ENCODE peak calls at places on chromosomes 11 and 22, in five cellular contexts. Y is GM12891; T is activated CD4-positive, alpha-beta T cell treated with anti-CD3 and anti-CD28 coated beads for 24 hours; H is M059J; G is GM23248. C is an unnamed sample.

GRCh38 chr11:111021131-111021530 is 224.4 kb upstream of the POU2AF2 start:
- DNase-seq in Y (no peak), T (no peak), H (no peak), G (no peak), C (no peak)

GRCh38 chr11:119480375-119481020 is 57.5 kb upstream of the THY1 start:
- DNase-seq in Y (no peak), T (no peak), H (no peak), G (no peak), C (no peak)

GRCh38 chr11:119100246-119100959 is 1.2 kb downstream of the DPAGT1 start:
- DNase-seq in Y (no peak), T (no peak), H (peak), G (peak), C (no peak)

GRCh38 chr11:35582033-35582432 is 36.2 kb upstream of the FJX1 start:
- DNase-seq in Y (no peak), T (no peak), H (peak), G (no peak), C (no peak)

GRCh38 chr22:25081409-25081824 is 118.2 kb upstream of the CRYBB3 start:
- DNase-seq in Y (no peak), T (no peak), H (peak), G (peak), C (peak)

GRCh38 chr11:11069741-11070550 is 212.1 kb upstream of the ZBED5 start:
- DNase-seq in Y (no peak), T (no peak), H (no peak), G (no peak), C (no peak)

GRCh38 chr11:79381036-79381435 is 59.8 kb downstream of the TENM4 start:
- DNase-seq in Y (no peak), T (no peak), H (no peak), G (no peak), C (no peak)

GRCh38 chr11:27807594-27807993 is 107.3 kb upstream of the BDNF start:
- DNase-seq in Y (no peak), T (no peak), H (peak), G (peak), C (no peak)

GRCh38 chr11:122779047-122779629 is 59.2 kb upstream of the CRTAM start:
- DNase-seq in Y (no peak), T (no peak), H (no peak), G (no peak), C (no peak)

GRCh38 chr11:110430267-110431211 is 791 bp downstream of the FDX1 start:
- DNase-seq in Y (peak), T (no peak), H (peak), G (peak), C (no peak)